ENCODE peak calls at places on chromosome 15, in six cellular contexts. V, T, K, E, Z and Q are unnamed samples.

GRCh38 chr15:57319919-57320542 is 56.3 kb upstream of the CGNL1 start:
- DNase-seq in V (no peak), T (no peak), K (no peak), E (no peak), Z (no peak), Q (no peak)

GRCh38 chr15:27746556-27746955 is 352.6 kb downstream of the OCA2 start:
- DNase-seq in V (no peak), T (no peak), K (no peak), E (no peak), Z (no peak), Q (peak)

GRCh38 chr15:44215594-44215993 is 20.5 kb upstream of the FRMD5 start:
- DNase-seq in V (no peak), T (no peak), K (no peak), E (no peak), Z (no peak), Q (no peak)

GRCh38 chr15:68704496-68705021 is 116.1 kb downstream of the ANP32A start:
- DNase-seq in V (no peak), T (peak), K (peak), E (no peak), Z (no peak), Q (no peak)

GRCh38 chr15:30670056-30670455 is 44.1 kb downstream of the ARHGAP11B start:
- DNase-seq in V (no peak), T (no peak), K (no peak), E (no peak), Z (no peak), Q (no peak)

GRCh38 chr15:101684384-101684783 is 32.2 kb upstream of the TM2D3 start:
- DNase-seq in V (no peak), T (no peak), K (no peak), E (no peak), Z (no peak), Q (no peak)

GRCh38 chr15:33048255-33048654 is 146.3 kb downstream of the FMN1 start:
- DNase-seq in V (no peak), T (no peak), K (no peak), E (no peak), Z (no peak), Q (no peak)

GRCh38 chr15:52094811-52095584 is 17.6 kb downstream of the BCL2L10 start:
- DNase-seq in V (no peak), T (no peak), K (no peak), E (no peak), Z (no peak), Q (no peak)

GRCh38 chr15:73752817-73753214 is 335 bp downstream of the INSYN1 start:
- DNase-seq in V (no peak), T (no peak), K (no peak), E (peak), Z (no peak), Q (no peak)

GRCh38 chr15:62549345-62549970 is 384.4 kb upstream of the C2CD4B start:
- DNase-seq in V (no peak), T (peak), K (peak), E (peak), Z (no peak), Q (no peak)

GRCh38 chr15:64619880-64620839 is 155.2 kb downstream of the RBPMS2 start:
- DNase-seq in V (no peak), T (no peak), K (no peak), E (no peak), Z (no peak), Q (no peak)

GRCh38 chr15:25674948-25675347 is 188.2 kb downstream of the ATP10A start:
- DNase-seq in V (peak), T (peak), K (no peak), E (no peak), Z (no peak), Q (peak)

GRCh38 chr15:42152196-42152920 is 4.1 kb downstream of the PLA2G4F start:
- DNase-seq in V (no peak), T (peak), K (peak), E (no peak), Z (no peak), Q (no peak)

GRCh38 chr15:28100516-28101195 is 1.5 kb upstream of the OCA2 start:
- DNase-seq in V (peak), T (no peak), K (no peak), E (no peak), Z (no peak), Q (no peak)

GRCh38 chr15:74893627-74894026 is 3.8 kb downstream of the MPI start:
- DNase-seq in V (no peak), T (no peak), K (no peak), E (no peak), Z (no peak), Q (no peak)

GRCh38 chr15:92326236-92326635 is 67.4 kb upstream of the ST8SIA2 start:
- DNase-seq in V (no peak), T (no peak), K (no peak), E (no peak), Z (no peak), Q (no peak)

GRCh38 chr15:88543065-88543776 is 3.3 kb downstream of the DET1 start:
- DNase-seq in V (no peak), T (no peak), K (no peak), E (no peak), Z (no peak), Q (no peak)

GRCh38 chr15:88546248-88547129 is at the start of gene DET1:
- DNase-seq in V (peak), T (peak), K (peak), E (peak), Z (peak), Q (peak)

GRCh38 chr15:88539441-88539840 is 7.0 kb downstream of the DET1 start:
- DNase-seq in V (no peak), T (no peak), K (no peak), E (no peak), Z (no peak), Q (no peak)

GRCh38 chr15:88541709-88542341 is 4.7 kb downstream of the DET1 start:
- DNase-seq in V (no peak), T (no peak), K (no peak), E (no peak), Z (no peak), Q (peak)

GRCh38 chr15:88542342-88542733 is 4.1 kb downstream of the DET1 start:
- DNase-seq in V (peak), T (peak), K (no peak), E (no peak), Z (no peak), Q (no peak)
- TF ChIP-seq EP300 in V (peak), T (no peak), K (no peak), E (no peak), Z (no peak), Q (no peak)

GRCh38 chr15:84817461-84818081 is 415 bp downstream of the ALPK3 start:
- DNase-seq in V (no peak), T (no peak), K (no peak), E (peak), Z (no peak), Q (no peak)

GRCh38 chr15:84814826-84815375 is 2.3 kb upstream of the ALPK3 start:
- DNase-seq in V (no peak), T (no peak), K (no peak), E (no peak), Z (no peak), Q (no peak)

GRCh38 chr15:84818221-84819131 is 1.3 kb downstream of the ALPK3 start:
- DNase-seq in V (no peak), T (no peak), K (no peak), E (peak), Z (no peak), Q (no peak)

GRCh38 chr15:84819291-84819768 is 2.2 kb downstream of the ALPK3 start:
- DNase-seq in V (no peak), T (no peak), K (no peak), E (peak), Z (no peak), Q (no peak)

DNA sequence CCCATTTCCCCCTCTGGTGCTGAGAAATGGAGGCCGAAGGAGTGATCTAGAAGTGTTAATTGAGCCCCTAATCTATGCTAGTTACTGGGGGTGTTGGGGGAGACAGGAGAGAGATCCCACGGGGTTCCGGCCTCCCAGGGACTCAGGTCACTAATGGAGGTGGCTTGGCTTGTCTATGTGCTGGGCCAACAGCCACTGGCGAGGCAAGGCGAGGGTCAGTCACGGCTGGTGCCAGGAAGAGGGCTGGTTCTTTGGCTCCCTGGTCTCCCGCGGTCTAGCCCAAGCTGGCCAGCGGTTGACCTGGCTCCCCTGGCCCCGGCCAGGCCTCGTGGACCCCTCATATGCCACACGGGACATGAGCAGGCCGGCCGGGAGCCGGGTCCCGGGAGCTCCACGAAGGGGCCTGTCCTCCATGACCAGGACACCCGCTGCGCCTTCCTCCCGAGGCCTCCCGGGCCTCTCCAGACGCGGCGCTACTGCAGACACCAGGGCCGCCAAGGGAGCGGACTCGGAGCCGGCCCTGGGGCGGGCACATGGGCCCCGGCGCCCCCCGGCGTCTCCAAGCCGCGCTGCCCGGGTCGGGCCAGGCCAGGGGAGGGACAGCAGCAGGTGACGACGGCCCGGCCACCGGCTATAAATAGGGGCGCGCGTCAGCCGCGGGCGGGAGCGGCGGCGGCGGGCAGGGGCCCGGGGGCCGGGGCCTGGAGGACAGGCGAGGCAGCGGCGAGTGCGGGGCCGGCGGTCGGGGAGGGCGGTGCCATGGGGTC is at the start of gene ALPK3:
- DNase-seq in V (peak), T (peak), K (peak), E (peak), Z (no peak), Q (no peak)
- TF ChIP-seq CTCF in V (no peak), T (peak), K (no peak), E (no peak), Z (no peak), Q (peak)

GRCh38 chr15:78079296-78080087 is 2.0 kb upstream of the TBC1D2B start:
- DNase-seq in V (peak), T (peak), K (no peak), E (no peak), Z (no peak), Q (no peak)

GRCh38 chr15:78075490-78076230 is 1.9 kb downstream of the TBC1D2B start:
- DNase-seq in V (peak), T (peak), K (peak), E (no peak), Z (peak), Q (no peak)

GRCh38 chr15:78076231-78077052 is 1.1 kb downstream of the TBC1D2B start:
- DNase-seq in V (peak), T (no peak), K (no peak), E (peak), Z (no peak), Q (no peak)

GRCh38 chr15:78077860-78078187 is 313 bp upstream of the TBC1D2B start:
- DNase-seq in V (no peak), T (peak), K (no peak), E (no peak), Z (no peak), Q (no peak)

GRCh38 chr15:78077053-78077859 is at the start of gene TBC1D2B:
- DNase-seq in V (peak), T (peak), K (peak), E (peak), Z (no peak), Q (no peak)
- TF ChIP-seq POLR2AphosphoS5 in V (peak), T (no peak), K (no peak), E (no peak), Z (no peak), Q (peak)

GRCh38 chr15:94743668-94744067 is 512.3 kb downstream of the MCTP2 start:
- DNase-seq in V (no peak), T (no peak), K (no peak), E (no peak), Z (no peak), Q (no peak)
- TF ChIP-seq EP300 in V (no peak), T (no peak), K (no peak), E (no peak), Z (no peak), Q (no peak)

GRCh38 chr15:66682865-66683264 is 19.2 kb upstream of the SMAD6 start:
- DNase-seq in V (no peak), T (no peak), K (no peak), E (no peak), Z (no peak), Q (no peak)

GRCh38 chr15:66681395-66681794 is 20.6 kb upstream of the SMAD6 start:
- DNase-seq in V (no peak), T (no peak), K (no peak), E (no peak), Z (no peak), Q (no peak)

GRCh38 chr15:66684136-66684681 is 17.8 kb upstream of the SMAD6 start:
- DNase-seq in V (no peak), T (no peak), K (no peak), E (no peak), Z (no peak), Q (no peak)

GRCh38 chr15:66682246-66682645 is 19.8 kb upstream of the SMAD6 start:
- DNase-seq in V (no peak), T (no peak), K (no peak), E (no peak), Z (no peak), Q (no peak)

GRCh38 chr15:66685638-66686150 is 16.3 kb upstream of the SMAD6 start:
- DNase-seq in V (no peak), T (no peak), K (no peak), E (no peak), Z (no peak), Q (no peak)
- TF ChIP-seq CTCF in V (no peak), T (no peak), K (no peak), E (peak), Z (no peak), Q (no peak)

GRCh38 chr15:40405501-40406381 is at the start of gene IVD:
- DNase-seq in V (peak), T (peak), K (peak), E (peak), Z (peak), Q (peak)
- TF ChIP-seq POLR2AphosphoS5 in V (peak), T (peak), K (peak), E (peak), Z (peak), Q (peak)

GRCh38 chr15:97960364-97961066 is at the start of gene ARRDC4:
- DNase-seq in V (peak), T (peak), K (peak), E (peak), Z (peak), Q (peak)
- TF ChIP-seq EP300 in V (no peak), T (no peak), K (no peak), E (no peak), Z (no peak), Q (no peak)